ENCODE peak calls at places on chromosome 5, in ten cellular contexts. F is lung; R is right cardiac atrium; K is spleen; U is cardiac muscle cell; H is heart left ventricle; A is neuronal stem cell; L is effector memory CD4-positive, alpha-beta T cell; G is K562; V is heart right ventricle. N is an unnamed sample. For H3K27me3, the result is how much of the 10 kb centered on the place peaks cover.

GRCh38 chr5:148836272-148837250 is 10.2 kb downstream of the ADRB2 start:
- DNase-seq in U (no peak), F (no peak), K (no peak), L (no peak), V (no peak), G (no peak), H (no peak), R (no peak), A (no peak), N (no peak)

GRCh38 chr5:159640376-159640775 is 275.9 kb upstream of the ADRA1B start:
- DNase-seq in F (no peak), A (no peak), U (no peak), H (no peak), L (no peak), V (no peak), G (no peak), K (no peak), R (no peak), N (no peak)

GRCh38 chr5:9513825-9514224 is 32.0 kb downstream of the SEMA5A start:
- DNase-seq in R (no peak), A (no peak), L (no peak), F (no peak), U (peak), V (no peak), K (no peak), G (no peak), H (no peak), N (no peak)

GRCh38 chr5:98314262-98314661 is 459.2 kb upstream of the RGMB start:
- DNase-seq in K (no peak), F (no peak), U (no peak), A (no peak), G (no peak), R (no peak), L (no peak), V (no peak), H (no peak), N (no peak)

GRCh38 chr5:134738963-134739661 is 764 bp downstream of the CAMLG start:
- DNase-seq in V (no peak), L (no peak), F (no peak), A (peak), G (peak), U (peak), R (peak), K (peak), H (no peak), N (no peak)

GRCh38 chr5:89147026-89147425 is 264.0 kb upstream of the MEF2C start:
- DNase-seq in H (no peak), R (no peak), K (no peak), V (no peak), L (no peak), G (no peak), F (no peak), A (no peak), U (no peak), N (no peak)

GRCh38 chr5:169757016-169757415 is 119.9 kb downstream of the DOCK2 start:
- DNase-seq in R (no peak), H (no peak), G (no peak), K (no peak), F (no peak), U (no peak), V (no peak), L (no peak), A (no peak), N (no peak)

GRCh38 chr5:81234299-81234698 is 1.2 kb downstream of the CKMT2 start:
- DNase-seq in R (peak), H (no peak), G (no peak), U (no peak), V (no peak), F (no peak), L (no peak), K (no peak), A (no peak), N (no peak)

GRCh38 chr5:5139358-5140050 is 626 bp upstream of the ADAMTS16 start:
- DNase-seq in F (no peak), K (no peak), A (peak), V (peak), H (no peak), U (peak), L (no peak), G (no peak), R (no peak), N (no peak)

GRCh38 chr5:122170630-122171029 is 41.3 kb downstream of the ZNF474 start:
- DNase-seq in F (no peak), V (no peak), L (no peak), G (peak), R (no peak), U (peak), A (no peak), H (no peak), K (no peak), N (no peak)

GRCh38 chr5:27020965-27021364 is 17.4 kb downstream of the CDH9 start:
- DNase-seq in F (no peak), G (no peak), U (peak), K (no peak), H (no peak), R (no peak), L (no peak), A (no peak), V (no peak), N (no peak)

GRCh38 chr5:133309981-133310630 is 258.3 kb downstream of the HSPA4 start:
- DNase-seq in H (no peak), F (no peak), V (no peak), G (no peak), K (no peak), U (no peak), L (no peak), R (no peak), A (no peak), N (no peak)

GRCh38 chr5:53099546-53099945 is 10.0 kb downstream of the MOCS2 start:
- DNase-seq in R (no peak), F (no peak), U (no peak), V (no peak), K (no peak), L (no peak), A (no peak), G (no peak), H (no peak), N (no peak)

GRCh38 chr5:113776832-113777525 is 263.5 kb downstream of the YTHDC2 start:
- DNase-seq in F (no peak), A (no peak), R (no peak), L (no peak), V (no peak), G (no peak), H (no peak), K (no peak), U (no peak), N (no peak)

GRCh38 chr5:153659337-153659736 is 168.9 kb downstream of the GRIA1 start:
- DNase-seq in F (no peak), A (no peak), R (peak), U (peak), V (no peak), H (no peak), G (no peak), K (no peak), L (no peak), N (peak)

GRCh38 chr5:22734907-22735306 is 118.2 kb downstream of the CDH12 start:
- DNase-seq in K (no peak), V (no peak), G (no peak), R (no peak), L (no peak), U (no peak), A (no peak), H (no peak), F (no peak), N (no peak)

GRCh38 chr5:36950586-36951457 is 74.3 kb downstream of the NIPBL start:
- DNase-seq in L (no peak), U (no peak), R (no peak), G (no peak), H (no peak), V (no peak), A (no peak), F (no peak), K (no peak), N (no peak)

GRCh38 chr5:146540421-146540820 is 24.4 kb upstream of the GPR151 start:
- DNase-seq in V (no peak), A (no peak), K (no peak), F (no peak), U (no peak), L (no peak), R (no peak), H (no peak), G (no peak), N (no peak)

GRCh38 chr5:41636605-41637004 is 126.2 kb upstream of the PLCXD3 start:
- DNase-seq in L (no peak), V (no peak), K (no peak), F (no peak), A (peak), H (no peak), G (peak), U (peak), R (no peak), N (no peak)

GRCh38 chr5:67381240-67381875 is 184.8 kb upstream of the CD180 start:
- DNase-seq in H (no peak), A (no peak), K (no peak), V (no peak), L (no peak), F (no peak), U (no peak), G (no peak), R (no peak), N (no peak)

GRCh38 chr5:68534131-68534940 is 318.8 kb downstream of the PIK3R1 start:
- DNase-seq in A (peak), G (no peak), F (no peak), K (no peak), V (peak), H (no peak), U (no peak), R (peak), L (no peak), N (peak)

GRCh38 chr5:28862137-28862859 is 1823.9 kb upstream of the CDH9 start:
- DNase-seq in H (no peak), R (no peak), V (no peak), L (no peak), A (no peak), U (no peak), G (no peak), F (no peak), K (no peak), N (no peak)

GRCh38 chr5:138927539-138927938 is 52.4 kb upstream of the LRRTM2 start:
- DNase-seq in U (no peak), R (no peak), L (no peak), A (no peak), V (no peak), H (no peak), K (no peak), G (no peak), F (no peak), N (no peak)

GRCh38 chr5:158126442-158127399 is 267.8 kb upstream of the CLINT1 start:
- DNase-seq in F (no peak), K (no peak), V (no peak), U (no peak), L (no peak), H (no peak), A (no peak), R (no peak), G (no peak), N (no peak)

GRCh38 chr5:10525124-10525495 is 38.8 kb upstream of the ANKRD33B start:
- DNase-seq in F (no peak), H (no peak), A (no peak), R (no peak), V (no peak), L (no peak), G (no peak), K (no peak), U (no peak), N (no peak)

GRCh38 chr5:139377226-139377625 is 5.9 kb downstream of the SLC23A1 start:
- DNase-seq in F (no peak), A (no peak), L (no peak), V (no peak), R (peak), K (peak), U (no peak), H (no peak), G (no peak), N (peak)

GRCh38 chr5:154286557-154286956 is 96.0 kb downstream of the GALNT10 start:
- DNase-seq in A (no peak), V (no peak), R (peak), G (no peak), F (no peak), L (no peak), K (no peak), U (no peak), H (no peak), N (no peak)

GRCh38 chr5:150641826-150642566 is 1.5 kb downstream of the SYNPO start:
- DNase-seq in R (no peak), H (no peak), K (no peak), U (no peak), G (no peak), L (no peak), V (no peak), F (no peak), A (no peak), N (no peak)

GRCh38 chr5:109455598-109456096 is 45.9 kb upstream of the PJA2 start:
- DNase-seq in V (no peak), G (no peak), F (peak), R (peak), U (peak), L (no peak), A (no peak), K (no peak), H (peak), N (no peak)

GRCh38 chr5:168005093-168005492 is 286.4 kb upstream of the WWC1 start:
- DNase-seq in F (no peak), K (no peak), G (no peak), V (no peak), R (no peak), A (no peak), L (no peak), U (no peak), H (no peak), N (no peak)

GRCh38 chr5:9160747-9161146 is 385.1 kb downstream of the SEMA5A start:
- DNase-seq in U (no peak), L (no peak), A (no peak), K (no peak), R (no peak), V (no peak), F (no peak), G (no peak), H (no peak), N (no peak)

GRCh38 chr5:174690256-174690655 is 34.1 kb upstream of the MSX2 start:
- DNase-seq in K (no peak), G (no peak), L (no peak), R (peak), U (peak), F (no peak), A (no peak), H (no peak), V (no peak), N (no peak)

GRCh38 chr5:174692982-174693422 is 31.4 kb upstream of the MSX2 start:
- DNase-seq in L (no peak), R (no peak), V (no peak), K (no peak), U (peak), H (no peak), A (peak), G (no peak), F (no peak), N (no peak)

GRCh38 chr5:174687503-174687902 is 36.9 kb upstream of the MSX2 start:
- DNase-seq in K (no peak), U (no peak), L (no peak), A (no peak), H (no peak), R (no peak), V (no peak), F (no peak), G (no peak), N (no peak)

GRCh38 chr5:174692381-174692780 is 32.0 kb upstream of the MSX2 start:
- DNase-seq in F (no peak), K (no peak), G (no peak), R (no peak), V (no peak), L (no peak), H (no peak), A (no peak), U (no peak), N (no peak)

GRCh38 chr5:174688441-174689354 is 35.7 kb upstream of the MSX2 start:
- DNase-seq in V (no peak), H (no peak), K (no peak), L (no peak), A (no peak), U (no peak), F (no peak), G (no peak), R (no peak), N (no peak)
- H3K27me3 ChIP-seq in V (half or more), H (under half), K (under half), L (under half), A (under half), U (under half), F (under half), G (under half), R (under half), N (under half)

GRCh38 chr5:2914991-2915484 is 163.6 kb upstream of the IRX2 start:
- DNase-seq in R (no peak), F (peak), U (no peak), G (no peak), K (peak), A (no peak), L (no peak), H (no peak), V (no peak), N (no peak)

GRCh38 chr5:2914022-2914661 is 162.7 kb upstream of the IRX2 start:
- DNase-seq in K (peak), F (peak), H (no peak), V (no peak), A (no peak), G (no peak), L (no peak), U (no peak), R (no peak), N (no peak)

GRCh38 chr5:2917093-2917492 is 165.6 kb upstream of the IRX2 start:
- DNase-seq in A (no peak), H (no peak), L (no peak), U (no peak), R (no peak), G (no peak), K (no peak), F (no peak), V (no peak), N (peak)

GRCh38 chr5:2917524-2917923 is 166.0 kb upstream of the IRX2 start:
- DNase-seq in G (peak), L (no peak), F (peak), U (no peak), A (no peak), K (no peak), V (no peak), H (no peak), R (no peak), N (peak)

DNA sequence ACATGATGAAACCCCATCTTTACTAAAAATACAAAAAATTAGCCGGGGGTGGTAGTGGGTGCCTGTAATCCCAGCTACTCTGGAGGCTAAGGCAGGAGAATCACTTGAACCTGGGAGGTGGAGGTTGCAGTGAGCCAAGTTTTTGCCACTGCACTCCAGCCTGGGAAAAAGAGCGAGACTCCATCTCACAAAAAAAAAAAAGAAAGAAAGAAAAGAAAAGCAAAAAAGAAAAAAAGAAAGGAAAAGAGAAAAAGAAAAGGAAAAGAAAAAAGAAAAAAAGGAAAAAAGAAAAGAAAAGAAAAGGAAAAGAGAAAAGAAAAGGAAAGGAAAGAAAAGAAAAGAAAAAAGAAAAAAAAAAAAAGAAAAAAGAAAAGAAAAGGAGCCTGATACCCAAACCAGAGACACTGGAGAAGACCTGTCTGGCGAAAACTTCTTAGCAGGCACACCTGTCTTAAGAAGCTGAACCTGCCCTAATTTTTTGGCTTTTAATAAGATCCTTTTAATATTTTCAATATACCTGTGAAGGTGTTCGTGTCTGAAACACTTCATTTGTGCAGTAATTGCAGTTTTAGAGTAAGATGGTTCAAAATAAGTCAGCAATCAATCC is 164.7 kb upstream of the IRX2 start:
- DNase-seq in R (no peak), K (no peak), V (no peak), F (no peak), L (no peak), U (no peak), G (no peak), A (no peak), H (no peak), N (peak)
- H3K27me3 ChIP-seq in R (under half), K (under half), V (under half), F (under half), L (under half), U (under half), G (under half), A (under half), H (under half), N (under half)

DNA sequence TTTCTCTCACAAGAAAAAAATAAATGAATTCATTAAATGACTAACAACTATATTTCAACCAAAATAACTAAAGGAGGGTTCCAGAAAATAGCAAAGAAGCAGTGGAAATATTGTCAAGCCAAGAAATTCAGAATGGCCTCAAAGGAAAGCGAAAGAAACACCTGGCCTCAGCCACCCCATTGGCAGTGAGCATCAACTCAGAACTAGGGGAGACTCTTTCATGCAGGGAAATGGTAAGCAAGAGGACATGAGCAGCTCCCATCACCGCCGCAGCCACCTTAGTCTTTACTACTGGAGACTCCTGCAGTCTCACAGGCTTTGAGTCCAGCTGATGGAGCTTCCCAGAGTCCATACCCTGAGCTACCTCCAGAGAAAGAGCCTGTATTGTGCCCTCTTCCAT is 343.9 kb upstream of the GRAMD2B start:
- DNase-seq in G (no peak), R (no peak), U (no peak), L (no peak), H (no peak), V (no peak), K (no peak), A (no peak), F (no peak), N (no peak)
- H3K27me3 ChIP-seq in G (under half), R (under half), U (under half), L (under half), H (under half), V (under half), K (under half), A (under half), F (under half), N (under half)

GRCh38 chr5:73448072-73448432 is 525 bp downstream of the FOXD1 start:
- DNase-seq in L (no peak), A (no peak), U (no peak), R (peak), H (no peak), K (peak), F (no peak), V (no peak), G (no peak), N (peak)
- H3K27me3 ChIP-seq in L (half or more), A (under half), U (half or more), R (under half), H (half or more), K (under half), F (under half), V (half or more), G (half or more), N (under half)